ENCODE peak calls at places on chromosomes 5 and 9, in seven cellular contexts. D is colonic mucosa, H is SK-N-SH, I is mesenchymal stem cell, J is ascending aorta, U is mammary epithelial cell, C is neuronal stem cell. M is an unnamed sample. For H3K36me3 and H3K4me1, the result is how much of the 10 kb centered on the place peaks cover.

GRCh38 chr5:94849821-94850736 is 231.6 kb downstream of the SLF1 start:
- DNase-seq in D (no peak), H (peak), I (peak), J (no peak), U (peak), C (peak), M (peak)

GRCh38 chr5:36703245-36703860 is 96.9 kb downstream of the SLC1A3 start:
- DNase-seq in D (no peak), H (no peak), I (no peak), J (no peak), U (no peak), C (no peak), M (no peak)

GRCh38 chr9:103713631-103714030 is 380.5 kb upstream of the SMC2 start:
- DNase-seq in D (no peak), H (no peak), I (no peak), J (no peak), U (no peak), C (no peak), M (no peak)

GRCh38 chr5:83562207-83562606 is 90.7 kb downstream of the VCAN start:
- DNase-seq in D (no peak), H (no peak), I (no peak), J (no peak), U (no peak), C (no peak), M (no peak)

GRCh38 chr5:104119529-104119928 is 556.9 kb upstream of the NUDT12 start:
- DNase-seq in D (no peak), H (no peak), I (no peak), J (no peak), U (no peak), C (no peak), M (no peak)

GRCh38 chr9:99294850-99295461 is 72.9 kb downstream of the SEC61B start:
- DNase-seq in D (no peak), H (no peak), I (peak), J (no peak), U (no peak), C (no peak), M (no peak)

GRCh38 chr5:3451961-3452360 is 143.7 kb upstream of the IRX1 start:
- DNase-seq in D (no peak), H (no peak), I (no peak), J (no peak), U (no peak), C (no peak), M (no peak)

GRCh38 chr5:91162534-91163381 is 220.4 kb downstream of the ARRDC3 start:
- DNase-seq in D (peak), H (no peak), I (peak), J (peak), U (peak), C (peak), M (no peak)

GRCh38 chr5:16903480-16904300 is 32.4 kb downstream of the MYO10 start:
- DNase-seq in D (no peak), H (no peak), I (peak), J (no peak), U (no peak), C (no peak), M (no peak)

GRCh38 chr5:159915913-159916840 is at the start of gene ADRA1B:
- DNase-seq in D (peak), H (peak), I (peak), J (no peak), U (peak), C (peak), M (no peak)

GRCh38 chr5:150234606-150235547 is 45.0 kb downstream of the SLC6A7 start:
- DNase-seq in D (no peak), H (no peak), I (no peak), J (no peak), U (no peak), C (no peak), M (no peak)

GRCh38 chr9:108565651-108566378 is 290.0 kb downstream of the ACTL7B start:
- DNase-seq in D (peak), H (peak), I (peak), J (no peak), U (peak), C (peak), M (peak)

GRCh38 chr9:112382066-112382465 is 2.2 kb downstream of the HSDL2 start:
- DNase-seq in D (no peak), H (no peak), I (no peak), J (no peak), U (no peak), C (no peak), M (no peak)

GRCh38 chr9:112379177-112380101 is 469 bp upstream of the HSDL2 start:
- DNase-seq in D (peak), H (peak), I (peak), J (peak), U (peak), C (peak), M (peak)

GRCh38 chr9:112380771-112381181 is 868 bp downstream of the HSDL2 start:
- DNase-seq in D (no peak), H (peak), I (peak), J (no peak), U (peak), C (no peak), M (no peak)

GRCh38 chr9:112378441-112379176 is 1.3 kb upstream of the HSDL2 start:
- DNase-seq in D (peak), H (no peak), I (peak), J (no peak), U (peak), C (no peak), M (no peak)

DNA sequence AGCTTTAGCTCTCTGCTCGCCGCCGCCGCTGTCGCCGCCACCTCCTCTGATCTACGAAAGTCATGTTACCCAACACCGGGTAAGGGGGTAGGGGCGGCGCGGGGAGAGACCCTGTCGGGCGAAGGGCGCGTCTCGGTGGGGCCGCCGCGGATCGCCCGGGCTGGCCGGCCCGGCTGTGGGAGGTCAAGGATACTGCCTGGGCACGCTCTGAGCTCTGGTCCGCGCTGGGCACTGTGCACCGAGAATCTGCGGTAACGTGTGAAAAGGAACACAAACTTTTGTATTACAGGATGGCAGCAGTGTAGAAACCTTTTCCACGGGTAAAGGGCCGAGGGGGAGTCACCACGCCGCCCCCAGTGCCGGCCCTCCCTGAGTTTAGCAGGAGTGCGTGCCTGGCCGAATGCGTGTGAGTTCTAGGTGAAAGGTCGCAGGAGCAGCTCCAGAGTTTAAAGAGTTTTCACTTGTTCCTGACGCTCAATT is at the start of gene HSDL2:
- DNase-seq in D (peak), H (no peak), I (peak), J (no peak), U (no peak), C (no peak), M (no peak)
- H3K36me3 ChIP-seq in D (under half), H (under half), I (under half), J (under half), U (under half), C (under half), M (under half)

DNA sequence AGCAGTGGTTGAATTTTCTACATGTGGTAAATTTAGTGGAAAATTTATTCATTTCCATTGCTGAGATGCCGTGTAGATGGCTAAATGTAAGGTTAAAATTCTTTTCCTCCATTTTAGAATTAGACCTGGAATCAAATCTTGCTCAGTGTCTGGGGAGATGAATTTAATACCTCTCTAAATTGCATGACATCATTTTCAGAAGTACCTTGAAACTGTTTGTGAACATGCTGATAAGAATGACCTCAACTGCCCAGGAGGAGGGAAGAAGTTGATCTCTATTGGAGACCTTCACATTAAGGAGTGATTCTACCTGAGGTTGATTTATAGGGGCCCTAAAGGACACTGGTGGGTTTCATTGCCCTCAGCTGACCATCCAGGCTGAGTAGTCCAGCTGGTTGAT is 116.7 kb upstream of the EGFLAM start:
- DNase-seq in D (no peak), H (no peak), I (no peak), J (no peak), U (no peak), C (no peak), M (no peak)
- H3K4me1 ChIP-seq in D (under half), H (under half), I (under half), J (under half), U (under half), C (under half), M (under half)

GRCh38 chr9:89351584-89351983 is 33.3 kb downstream of the SECISBP2 start:
- DNase-seq in D (no peak), H (no peak), I (no peak), J (no peak), U (no peak), C (no peak), M (no peak)
- H3K36me3 ChIP-seq in D (under half), H (half or more), I (half or more), J (half or more), U (under half), C (half or more), M (half or more)

DNA sequence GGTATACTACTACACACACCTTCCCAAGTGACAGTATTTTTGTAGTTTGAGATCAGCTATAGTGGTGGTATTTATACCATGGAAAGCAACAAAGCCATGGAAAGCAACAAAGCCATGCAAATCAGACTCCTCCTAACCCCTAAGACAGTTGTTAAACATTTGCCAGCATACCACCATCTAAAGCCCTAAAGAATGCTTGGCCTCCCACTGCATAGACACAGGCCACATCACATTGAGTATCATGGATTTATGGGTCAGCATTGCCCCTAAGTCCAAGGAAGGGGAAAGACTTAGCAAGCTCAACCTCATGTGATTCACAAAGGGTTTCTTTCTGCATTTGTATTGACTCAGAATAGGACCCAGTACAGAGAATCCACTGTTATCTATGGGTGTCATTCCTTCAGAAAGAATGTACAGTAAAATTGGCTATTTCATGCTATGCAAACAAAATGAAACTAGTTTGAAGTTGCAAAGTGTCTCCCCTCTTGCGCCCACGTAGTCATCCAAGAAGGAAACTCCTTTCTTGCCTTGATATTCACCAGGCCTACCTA is 70.4 kb upstream of the IQGAP2 start:
- DNase-seq in D (no peak), H (no peak), I (no peak), J (no peak), U (no peak), C (no peak), M (no peak)
- H3K4me1 ChIP-seq in D (under half), H (under half), I (under half), J (under half), U (under half), C (under half), M (under half)

GRCh38 chr9:97473717-97474116 is 27.7 kb upstream of the TMOD1 start:
- DNase-seq in D (no peak), H (no peak), I (no peak), J (no peak), U (no peak), C (no peak), M (no peak)
- H3K36me3 ChIP-seq in D (under half), H (under half), I (under half), J (under half), U (under half), C (under half), M (under half)

GRCh38 chr9:76617510-76618194 is 146.6 kb upstream of the PCA3 start:
- DNase-seq in D (peak), H (no peak), I (no peak), J (no peak), U (no peak), C (no peak), M (no peak)

GRCh38 chr9:76619645-76620044 is 144.6 kb upstream of the PCA3 start:
- DNase-seq in D (no peak), H (no peak), I (no peak), J (no peak), U (no peak), C (no peak), M (no peak)

GRCh38 chr9:76620586-76620985 is 143.7 kb upstream of the PCA3 start:
- DNase-seq in D (no peak), H (no peak), I (no peak), J (no peak), U (no peak), C (no peak), M (no peak)

GRCh38 chr9:76618762-76619161 is 145.5 kb upstream of the PCA3 start:
- DNase-seq in D (no peak), H (no peak), I (no peak), J (no peak), U (no peak), C (no peak), M (no peak)

GRCh38 chr9:76621011-76621410 is 143.2 kb upstream of the PCA3 start:
- DNase-seq in D (no peak), H (no peak), I (no peak), J (no peak), U (no peak), C (no peak), M (no peak)
- H3K4me1 ChIP-seq in D (under half), H (under half), I (under half), J (under half), U (under half), C (under half), M (under half)